ENCODE peak calls at places on chromosomes 4 and X, in nine cellular contexts. J is stomach, R is IMR-90, U is ovary, N is gastrocnemius medialis, B is A549, I is right lobe of liver, G is Peyer's patch, T is transverse colon. O is an unnamed sample.

GRCh38 chr4:152696764-152697250 is 17.0 kb upstream of the TMEM154 start:
- DNase-seq in J (peak), R (peak), U (no peak), N (no peak), B (no peak), I (no peak), G (no peak), T (peak), O (no peak)

GRCh38 chrX:44071847-44072545 is 98.8 kb upstream of the NDP start:
- DNase-seq in J (no peak), R (peak), U (no peak), N (no peak), B (peak), I (no peak), G (no peak), T (no peak), O (no peak)

GRCh38 chrX:121308276-121308805 is 260.9 kb downstream of the GLUD2 start:
- DNase-seq in J (no peak), R (no peak), U (peak), N (no peak), B (peak), I (no peak), G (no peak), T (peak), O (no peak)

GRCh38 chrX:30253257-30253656 is 6.3 kb downstream of the MAGEB1 start:
- DNase-seq in J (no peak), R (no peak), U (no peak), N (no peak), B (no peak), I (no peak), G (no peak), T (no peak), O (no peak)

GRCh38 chr4:47838445-47838844 is 578 bp upstream of the CORIN start:
- DNase-seq in J (no peak), R (no peak), U (no peak), N (no peak), B (no peak), I (no peak), G (no peak), T (no peak), O (no peak)

GRCh38 chrX:134640914-134641313 is 17.4 kb downstream of the PLAC1 start:
- DNase-seq in J (no peak), R (no peak), U (no peak), N (no peak), B (no peak), I (no peak), G (no peak), T (no peak), O (no peak)

GRCh38 chrX:53188763-53189162 is 36.2 kb downstream of the KDM5C start:
- DNase-seq in J (no peak), R (peak), U (no peak), N (peak), B (no peak), I (no peak), G (no peak), T (no peak), O (no peak)

GRCh38 chrX:116298956-116299355 is 128.4 kb downstream of the AGTR2 start:
- DNase-seq in J (no peak), R (no peak), U (no peak), N (no peak), B (no peak), I (no peak), G (no peak), T (no peak), O (no peak)

GRCh38 chr4:7668826-7669225 is 234.1 kb upstream of the PSAPL1 start:
- DNase-seq in J (no peak), R (no peak), U (no peak), N (no peak), B (no peak), I (no peak), G (no peak), T (no peak), O (no peak)

GRCh38 chrX:97597954-97598353 is 714.2 kb downstream of the RPA4 start:
- DNase-seq in J (no peak), R (no peak), U (no peak), N (no peak), B (no peak), I (no peak), G (no peak), T (no peak), O (no peak)

GRCh38 chr4:26320159-26320452 is 708 bp upstream of the RBPJ start:
- DNase-seq in J (no peak), R (peak), U (peak), N (no peak), B (no peak), I (no peak), G (no peak), T (no peak), O (no peak)

GRCh38 chr4:155174668-155175067 is 33.8 kb upstream of the NPY2R start:
- DNase-seq in J (no peak), R (no peak), U (no peak), N (no peak), B (no peak), I (no peak), G (no peak), T (no peak), O (no peak)

GRCh38 chrX:84187501-84188319 is at the start of gene RPS6KA6:
- DNase-seq in J (no peak), R (peak), U (peak), N (no peak), B (peak), I (peak), G (peak), T (peak), O (peak)

GRCh38 chr4:176780995-176781738 is 11.6 kb downstream of the VEGFC start:
- DNase-seq in J (no peak), R (no peak), U (no peak), N (no peak), B (peak), I (no peak), G (no peak), T (no peak), O (no peak)

GRCh38 chr4:53928825-53929224 is 135.6 kb downstream of the CHIC2 start:
- DNase-seq in J (no peak), R (peak), U (no peak), N (no peak), B (no peak), I (no peak), G (no peak), T (no peak), O (no peak)

GRCh38 chr4:37425857-37426256 is 181.3 kb downstream of the NWD2 start:
- DNase-seq in J (no peak), R (no peak), U (no peak), N (no peak), B (no peak), I (peak), G (no peak), T (no peak), O (no peak)

GRCh38 chr4:90186229-90186628 is 59.0 kb downstream of the CCSER1 start:
- DNase-seq in J (no peak), R (no peak), U (no peak), N (no peak), B (no peak), I (no peak), G (no peak), T (no peak), O (no peak)

GRCh38 chr4:124337874-124338273 is 374.7 kb downstream of the ANKRD50 start:
- DNase-seq in J (no peak), R (peak), U (peak), N (no peak), B (no peak), I (peak), G (no peak), T (no peak), O (no peak)

GRCh38 chr4:108193891-108194672 is 25.4 kb upstream of the LEF1 start:
- DNase-seq in J (no peak), R (no peak), U (no peak), N (no peak), B (no peak), I (no peak), G (no peak), T (no peak), O (no peak)

GRCh38 chr4:83054928-83055327 is 19.9 kb downstream of the COPS4 start:
- DNase-seq in J (no peak), R (peak), U (no peak), N (no peak), B (peak), I (no peak), G (no peak), T (no peak), O (no peak)

GRCh38 chr4:176198316-176198903 is 3.0 kb upstream of the SPATA4 start:
- DNase-seq in J (peak), R (no peak), U (no peak), N (no peak), B (no peak), I (no peak), G (no peak), T (peak), O (peak)

GRCh38 chr4:156889616-156890594 is 81.7 kb downstream of the PDGFC start:
- DNase-seq in J (no peak), R (peak), U (peak), N (peak), B (no peak), I (peak), G (no peak), T (no peak), O (peak)

GRCh38 chr4:88320174-88320779 is 35.9 kb upstream of the PPM1K start:
- DNase-seq in J (no peak), R (no peak), U (no peak), N (no peak), B (no peak), I (no peak), G (no peak), T (no peak), O (no peak)

GRCh38 chr4:129138762-129139496 is 43.0 kb downstream of the C4orf33 start:
- DNase-seq in J (no peak), R (no peak), U (no peak), N (no peak), B (no peak), I (no peak), G (no peak), T (no peak), O (no peak)

GRCh38 chr4:26028793-26029511 is 114.9 kb downstream of the SMIM20 start:
- DNase-seq in J (peak), R (peak), U (peak), N (peak), B (peak), I (peak), G (peak), T (peak), O (peak)

GRCh38 chrX:106286053-106286650 is 118.0 kb downstream of the PWWP3B start:
- DNase-seq in J (no peak), R (no peak), U (no peak), N (no peak), B (no peak), I (no peak), G (no peak), T (no peak), O (no peak)

GRCh38 chr4:32025840-32026459 is 1305.8 kb downstream of the PCDH7 start:
- DNase-seq in J (no peak), R (no peak), U (no peak), N (no peak), B (peak), I (no peak), G (no peak), T (peak), O (no peak)

GRCh38 chr4:48403779-48404178 is 62.5 kb downstream of the SLAIN2 start:
- DNase-seq in J (no peak), R (no peak), U (no peak), N (peak), B (no peak), I (no peak), G (no peak), T (no peak), O (no peak)

GRCh38 chr4:156945532-156945931 is 26.1 kb downstream of the PDGFC start:
- DNase-seq in J (no peak), R (no peak), U (no peak), N (no peak), B (no peak), I (no peak), G (no peak), T (no peak), O (no peak)

GRCh38 chr4:176193126-176193525 is 2.3 kb downstream of the SPATA4 start:
- DNase-seq in J (no peak), R (peak), U (no peak), N (no peak), B (no peak), I (no peak), G (no peak), T (no peak), O (no peak)

GRCh38 chrX:116694046-116694445 is 231.3 kb upstream of the CT83 start:
- DNase-seq in J (no peak), R (no peak), U (no peak), N (no peak), B (no peak), I (no peak), G (no peak), T (no peak), O (no peak)

DNA sequence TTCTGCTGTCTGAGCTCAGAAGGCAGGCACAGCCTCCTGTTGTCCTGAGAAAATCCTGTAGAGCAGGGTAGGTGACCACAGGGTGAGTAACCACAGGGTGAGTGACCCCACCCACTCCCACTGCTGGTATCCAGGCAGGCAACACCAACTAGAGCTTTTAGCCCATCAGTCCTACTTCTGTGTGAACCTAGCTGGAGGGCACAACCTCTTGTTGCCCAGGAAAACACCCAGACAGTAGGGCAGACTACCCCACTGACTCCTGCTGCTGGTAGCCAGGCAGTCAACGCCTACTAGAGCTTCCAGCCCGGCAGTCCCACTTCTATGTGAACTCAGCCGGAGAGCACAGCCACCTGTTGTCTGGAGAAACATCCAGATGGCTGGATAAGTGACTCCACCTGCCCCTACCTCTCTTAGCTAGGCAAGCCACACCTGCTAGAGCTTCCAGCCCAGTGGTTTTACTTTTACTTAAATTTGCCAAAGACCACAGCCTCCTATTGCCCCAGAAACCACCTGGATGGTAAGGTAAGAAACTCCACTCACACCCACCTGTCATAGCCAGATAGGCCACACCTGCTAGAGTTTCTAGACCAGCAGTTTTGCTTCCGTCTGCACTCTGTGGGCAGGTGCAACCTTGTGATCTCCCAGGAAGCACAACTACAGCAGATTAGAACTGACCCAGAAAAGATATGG is 371.6 kb downstream of the INPP4B start:
- DNase-seq in J (peak), R (peak), U (no peak), N (no peak), B (peak), I (no peak), G (peak), T (no peak), O (no peak)
- H3K27ac ChIP-seq in J (peak), R (no peak), U (no peak), N (no peak), B (peak), I (no peak), G (no peak), T (no peak), O (no peak)

GRCh38 chrX:54529559-54530357 is at the start of gene GNL3L:
- DNase-seq in J (peak), R (peak), U (peak), N (peak), B (peak), I (peak), G (peak), T (peak), O (peak)
- TF ChIP-seq POLR2A in J (no peak), R (peak), U (peak), N (peak), B (peak), I (peak), G (no peak), T (peak), O (no peak)

DNA sequence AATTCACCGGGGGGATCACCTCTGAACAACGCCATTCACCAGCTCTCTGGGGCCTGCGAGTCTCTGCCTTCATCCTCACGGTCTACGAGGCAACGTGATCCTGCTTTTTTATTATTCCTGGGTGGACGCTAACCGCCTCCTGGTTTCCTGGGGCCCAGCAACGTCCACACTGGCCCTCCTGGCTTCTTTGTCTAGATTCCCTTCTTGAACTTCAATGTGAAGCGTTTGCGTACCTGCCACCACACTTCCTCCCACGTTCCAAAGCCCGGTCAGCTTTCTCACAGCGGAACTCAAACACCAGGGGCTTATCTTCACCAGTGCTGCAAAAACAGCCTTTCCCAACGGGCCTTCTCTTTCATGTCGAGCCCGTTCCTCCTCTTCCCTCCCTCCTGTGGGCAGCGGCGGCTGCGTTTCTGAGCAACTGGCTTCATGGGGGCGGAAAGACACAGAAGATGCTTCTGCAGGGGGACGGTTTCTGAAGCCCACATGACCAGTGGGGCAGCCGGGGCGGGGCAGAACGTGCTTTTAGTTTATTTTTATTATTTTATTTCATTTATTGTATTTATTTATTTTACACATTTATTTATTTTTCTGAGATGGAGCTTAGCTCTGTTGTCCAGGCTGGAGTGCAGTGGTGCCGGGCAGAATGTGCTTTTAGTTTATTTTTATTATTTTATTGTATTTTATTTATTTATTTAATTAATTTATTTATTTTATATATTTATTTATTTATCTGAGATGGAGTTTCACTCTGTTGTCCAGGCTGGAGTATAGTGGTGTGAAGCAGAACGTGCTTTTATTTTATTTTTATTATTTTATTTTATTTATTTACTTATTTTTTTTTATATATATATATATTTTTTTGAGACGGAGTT is 64.6 kb downstream of the CRLF2 start:
- DNase-seq in J (no peak), R (no peak), U (no peak), N (no peak), B (no peak), I (no peak), G (no peak), T (no peak), O (peak)
- H3K27ac ChIP-seq in J (no peak), R (no peak), U (no peak), N (no peak), B (no peak), I (no peak), G (no peak), T (no peak), O (no peak)

GRCh38 chrX:65706041-65706828 is 38.8 kb downstream of the MSN start:
- DNase-seq in J (no peak), R (peak), U (no peak), N (peak), B (peak), I (no peak), G (no peak), T (no peak), O (no peak)
- TF ChIP-seq POLR2A in J (no peak), R (no peak), U (no peak), N (no peak), B (no peak), I (no peak), G (no peak), T (no peak), O (no peak)